ENCODE peak calls at places on chromosomes 6 and 20, in nine cellular contexts. K is A549, O is ovary, R is body of pancreas, C is transverse colon, P is uterus, E is lower leg skin, S is gastrocnemius medialis, Q is NB4. V is an unnamed sample.

GRCh38 chr6:160455484-160456213 is 107.5 kb downstream of the SLC22A3 start:
- DNase-seq in K (peak; percentile 49), O (peak; percentile 79), R (peak; percentile 58), C (peak; percentile 64), P (peak; percentile 70), E (peak; percentile 92), S (peak; percentile 15), Q (peak; percentile 67), V (peak; percentile 67)

GRCh38 chr20:16978497-16978896 is 230.3 kb downstream of the OTOR start:
- DNase-seq in K (no peak), O (no peak), R (no peak), C (no peak), P (no peak), E (no peak), S (no peak), Q (no peak), V (no peak)

GRCh38 chr6:139588076-139588639 is 213.7 kb upstream of the CITED2 start:
- DNase-seq in K (no peak), O (no peak), R (peak; percentile 81), C (peak; percentile 71), P (no peak), E (no peak), S (peak; percentile 60), Q (no peak), V (peak; percentile 64)

GRCh38 chr6:113511100-113511499 is 346.0 kb upstream of the MARCKS start:
- DNase-seq in K (no peak), O (no peak), R (no peak), C (no peak), P (no peak), E (no peak), S (no peak), Q (no peak), V (no peak)

GRCh38 chr6:50390416-50390815 is 322.9 kb upstream of the TFAP2D start:
- DNase-seq in K (no peak), O (no peak), R (no peak), C (no peak), P (no peak), E (no peak), S (no peak), Q (no peak), V (no peak)

GRCh38 chr20:58469500-58470129 is 45.6 kb downstream of the APCDD1L start:
- DNase-seq in K (no peak), O (no peak), R (no peak), C (no peak), P (no peak), E (no peak), S (no peak), Q (no peak), V (no peak)

GRCh38 chr6:80932364-80932763 is 820.1 kb downstream of the TENT5A start:
- DNase-seq in K (no peak), O (no peak), R (no peak), C (no peak), P (no peak), E (no peak), S (no peak), Q (no peak), V (no peak)

GRCh38 chr6:70257874-70258273 is 45.0 kb downstream of the COL9A1 start:
- DNase-seq in K (no peak), O (no peak), R (no peak), C (no peak), P (no peak), E (no peak), S (no peak), Q (no peak), V (no peak)

GRCh38 chr20:50711113-50711825 is 19.9 kb upstream of the RIPOR3 start:
- DNase-seq in K (no peak), O (no peak), R (no peak), C (no peak), P (no peak), E (no peak), S (no peak), Q (no peak), V (no peak)

GRCh38 chr20:25252686-25253421 is 5.0 kb downstream of the PYGB start:
- DNase-seq in K (no peak), O (no peak), R (no peak), C (peak; percentile 57), P (no peak), E (peak; percentile 67), S (no peak), Q (peak; percentile 73), V (no peak)

GRCh38 chr6:157047328-157047727 is 270.1 kb downstream of the ARID1B start:
- DNase-seq in K (no peak), O (no peak), R (no peak), C (no peak), P (no peak), E (no peak), S (no peak), Q (no peak), V (no peak)

GRCh38 chr6:157054531-157054979 is 268.8 kb downstream of the TMEM242 start:
- DNase-seq in K (no peak), O (no peak), R (no peak), C (no peak), P (no peak), E (no peak), S (no peak), Q (peak; percentile 50), V (no peak)

GRCh38 chr6:157049126-157049525 is 271.9 kb downstream of the ARID1B start:
- DNase-seq in K (no peak), O (no peak), R (no peak), C (no peak), P (no peak), E (no peak), S (no peak), Q (no peak), V (no peak)

GRCh38 chr6:157047951-157048350 is 270.8 kb downstream of the ARID1B start:
- DNase-seq in K (no peak), O (no peak), R (no peak), C (no peak), P (no peak), E (no peak), S (no peak), Q (no peak), V (no peak)

DNA sequence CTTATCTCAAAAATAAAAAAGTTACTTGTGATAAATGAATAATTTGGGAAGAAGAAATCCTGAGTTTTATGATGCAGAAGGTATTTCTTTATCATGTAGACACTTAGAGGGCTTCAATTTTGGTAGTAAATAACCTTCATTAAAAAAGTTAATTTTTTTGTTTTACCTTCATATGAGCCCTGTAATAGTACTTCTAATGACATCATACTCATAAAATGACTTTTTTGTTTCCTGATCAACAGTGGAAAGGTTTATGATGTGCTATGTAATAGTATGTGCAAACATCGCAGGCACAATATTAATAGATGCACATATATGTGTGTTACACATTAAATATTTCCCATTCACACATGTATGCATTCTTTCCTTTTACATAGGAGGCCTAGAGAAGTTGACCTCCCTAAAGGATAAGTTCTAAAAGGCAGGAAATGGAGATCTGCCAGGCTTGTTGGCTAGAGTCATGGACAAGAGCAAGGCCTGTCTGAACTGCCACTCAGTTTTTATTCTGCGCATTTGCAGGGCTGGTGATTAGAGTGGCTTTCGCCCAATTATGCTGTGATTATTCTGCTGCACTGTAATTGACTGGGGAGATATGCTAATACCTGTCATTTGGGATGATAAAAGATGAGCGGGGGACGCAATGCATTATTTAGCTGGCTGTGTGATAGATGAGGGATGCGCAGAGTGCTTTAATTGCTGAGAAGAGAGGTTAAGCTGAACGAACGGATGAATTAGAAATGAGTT is 272.6 kb downstream of the TMEM242 start:
- DNase-seq in K (no peak), O (no peak), R (no peak), C (no peak), P (no peak), E (no peak), S (no peak), Q (no peak), V (no peak)
- TF ChIP-seq POLR2A in K (no peak), O (no peak), R (no peak), C (no peak), P (no peak), E (no peak), S (no peak), Q (no peak), V (no peak)

DNA sequence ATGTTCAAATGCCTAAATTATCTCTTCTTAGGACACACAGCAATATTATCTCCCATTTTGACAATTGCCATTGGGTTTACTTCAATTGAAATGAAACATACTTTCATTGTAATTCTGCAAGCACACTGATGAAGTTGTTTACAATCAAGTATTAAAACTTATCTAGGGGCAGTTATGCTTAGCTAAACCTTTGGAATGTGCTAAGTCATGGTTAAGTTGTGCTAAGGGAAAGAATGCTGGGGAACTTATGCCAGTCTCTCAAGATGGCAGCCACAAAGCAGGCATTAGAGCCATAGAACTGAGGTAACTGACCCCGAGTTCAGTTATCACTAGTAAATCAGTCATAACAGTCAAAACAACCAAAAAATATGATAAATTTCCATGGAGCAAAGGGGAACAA is 59.1 kb upstream of the NT5E start:
- DNase-seq in K (no peak), O (no peak), R (no peak), C (no peak), P (no peak), E (no peak), S (no peak), Q (no peak), V (no peak)
- TF ChIP-seq POLR2A in K (no peak), O (no peak), R (no peak), C (no peak), P (no peak), E (no peak), S (no peak), Q (no peak), V (no peak)

DNA sequence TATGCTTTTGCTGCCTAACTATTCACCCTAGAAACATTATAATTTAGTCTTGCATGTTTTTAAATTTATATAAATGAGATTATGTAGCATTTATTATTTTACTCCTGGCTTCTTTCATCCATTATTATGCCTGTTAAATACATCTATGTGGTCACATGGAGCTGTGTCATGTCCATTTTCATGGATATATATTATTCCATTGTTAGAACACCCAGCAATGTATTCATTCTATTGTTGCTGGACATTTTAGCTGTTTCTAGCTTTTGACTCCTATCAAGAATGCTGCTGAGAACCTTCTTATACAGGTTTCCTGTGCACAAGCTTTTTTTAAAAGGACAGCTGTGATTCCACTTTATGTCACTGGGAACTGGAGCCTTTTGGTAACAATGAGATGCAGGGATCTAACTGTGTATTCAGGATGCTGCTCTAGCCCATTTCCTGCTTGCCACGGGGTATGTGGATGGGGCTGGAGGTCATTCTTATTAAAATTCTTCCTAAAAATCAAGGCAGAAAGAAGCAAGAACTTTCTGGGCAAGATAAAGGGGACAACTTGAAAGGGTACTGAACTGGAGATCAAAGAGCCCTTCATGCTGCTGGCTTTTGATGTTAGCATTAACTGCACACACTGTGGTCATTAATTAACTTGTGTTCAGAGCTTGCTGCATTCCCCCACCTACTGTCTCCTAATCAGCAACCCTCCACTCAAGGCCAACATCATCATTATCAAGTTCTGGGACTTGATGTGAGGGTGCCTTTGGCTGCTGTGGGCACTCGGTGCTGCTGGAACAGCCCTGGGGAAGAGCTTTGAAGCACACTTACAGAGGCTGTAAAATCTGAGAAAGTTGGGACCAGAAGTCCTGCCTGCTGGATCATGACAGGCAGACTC is 96.6 kb upstream of the AKIRIN2 start:
- DNase-seq in K (no peak), O (no peak), R (no peak), C (no peak), P (no peak), E (no peak), S (no peak), Q (no peak), V (no peak)
- TF ChIP-seq POLR2A in K (no peak), O (no peak), R (no peak), C (no peak), P (no peak), E (no peak), S (no peak), Q (no peak), V (no peak)

DNA sequence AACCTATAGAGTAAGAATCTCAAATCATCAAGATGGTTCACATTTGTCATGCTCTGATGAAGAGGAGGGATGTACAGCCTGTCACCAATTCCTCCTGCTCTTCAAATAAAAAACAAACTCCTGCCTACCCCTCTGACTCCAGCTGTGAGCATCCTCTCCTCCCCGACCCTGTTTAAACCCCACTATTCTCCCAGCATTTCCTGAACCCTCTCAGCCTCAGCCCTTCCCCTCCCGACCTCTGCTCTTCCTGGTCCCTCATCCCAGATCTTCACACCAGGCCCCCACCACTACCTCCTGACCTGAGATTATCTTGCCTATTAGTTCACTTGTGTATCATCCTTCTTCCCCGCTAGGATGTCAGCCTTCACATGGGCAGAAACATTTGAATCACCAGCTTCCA is 75.8 kb downstream of the ZMYND8 start:
- DNase-seq in K (no peak), O (no peak), R (no peak), C (no peak), P (no peak), E (peak; percentile 40), S (no peak), Q (no peak), V (no peak)
- TF ChIP-seq POLR2A in K (no peak), O (no peak), R (no peak), C (no peak), P (no peak), E (no peak), S (no peak), Q (no peak), V (no peak)